ENCODE peak calls at places on chromosome X, in seven cellular contexts. Z is HCT116, C is coronary artery, K is mammary epithelial cell, B is fibroblast of the aortic adventitia, I is cardiac muscle cell, M is WERI-Rb-1. A is an unnamed sample.

GRCh38 chrX:48726596-48726995 is 30.1 kb downstream of the SUV39H1 start:
- DNase-seq in Z (no peak), C (no peak), K (no peak), B (no peak), I (no peak), M (no peak), A (no peak)

GRCh38 chrX:121642415-121642814 is 595.0 kb downstream of the GLUD2 start:
- DNase-seq in Z (no peak), C (no peak), K (peak; percentile 44), B (peak; percentile 72), I (no peak), M (no peak), A (no peak)

GRCh38 chrX:104833401-104833800 is 267.4 kb downstream of the IL1RAPL2 start:
- DNase-seq in Z (no peak), C (no peak), K (no peak), B (peak; percentile 4), I (no peak), M (no peak), A (no peak)

GRCh38 chrX:23634181-23634580 is 33.1 kb upstream of the PRDX4 start:
- DNase-seq in Z (no peak), C (no peak), K (peak; percentile 5), B (peak; percentile 17), I (no peak), M (no peak), A (no peak)

GRCh38 chrX:41010188-41010846 is 74.9 kb upstream of the USP9X start:
- DNase-seq in Z (no peak), C (peak; percentile 85), K (peak; percentile 75), B (peak; percentile 95), I (peak; percentile 56), M (no peak), A (peak; percentile 29)

GRCh38 chrX:26851981-26852380 is 611.2 kb downstream of the PPP4R3C start:
- DNase-seq in Z (peak; percentile 23), C (no peak), K (peak; percentile 10), B (peak; percentile 21), I (peak; percentile 40), M (peak; percentile 19), A (no peak)

GRCh38 chrX:8801041-8801599 is at the start of gene FAM9A:
- DNase-seq in Z (no peak), C (no peak), K (no peak), B (no peak), I (no peak), M (no peak), A (no peak)

GRCh38 chrX:130118396-130118795 is 8.1 kb upstream of the ELF4 start:
- DNase-seq in Z (no peak), C (no peak), K (peak; percentile 60), B (peak; percentile 88), I (no peak), M (no peak), A (no peak)

GRCh38 chrX:16702700-16703599 is 9.5 kb downstream of the CTPS2 start:
- DNase-seq in Z (no peak), C (no peak), K (no peak), B (no peak), I (no peak), M (no peak), A (no peak)

GRCh38 chrX:96770315-96770714 is 85.7 kb downstream of the DIAPH2 start:
- DNase-seq in Z (no peak), C (no peak), K (no peak), B (peak; percentile 50), I (peak; percentile 24), M (no peak), A (no peak)

GRCh38 chrX:6558979-6559378 is 24.1 kb upstream of the VCX3A start:
- DNase-seq in Z (no peak), C (no peak), K (no peak), B (no peak), I (no peak), M (no peak), A (no peak)

GRCh38 chrX:136907626-136908025 is 27.1 kb upstream of the RBMX start:
- DNase-seq in Z (no peak), C (no peak), K (no peak), B (no peak), I (no peak), M (no peak), A (peak; percentile 6)

GRCh38 chrX:9573282-9574106 is 108.6 kb downstream of the TBL1X start:
- DNase-seq in Z (no peak), C (no peak), K (no peak), B (no peak), I (no peak), M (no peak), A (no peak)

GRCh38 chrX:22159071-22159470 is 113.6 kb upstream of the CBLL2 start:
- DNase-seq in Z (no peak), C (no peak), K (peak; percentile 31), B (peak; percentile 60), I (no peak), M (no peak), A (no peak)

GRCh38 chrX:26590849-26591248 is 374.9 kb downstream of the MAGEB5 start:
- DNase-seq in Z (no peak), C (no peak), K (no peak), B (no peak), I (no peak), M (no peak), A (no peak)

GRCh38 chrX:136781180-136781797 is 557 bp upstream of the ARHGEF6 start:
- DNase-seq in Z (no peak), C (no peak), K (no peak), B (peak; percentile 6), I (no peak), M (no peak), A (no peak)

GRCh38 chrX:40471965-40472648 is 108.7 kb upstream of the ATP6AP2 start:
- DNase-seq in Z (no peak), C (no peak), K (peak; percentile 57), B (peak; percentile 60), I (peak; percentile 59), M (peak; percentile 71), A (peak; percentile 21)

GRCh38 chrX:143476751-143477150 is 40.5 kb downstream of the SPANXN3 start:
- DNase-seq in Z (no peak), C (no peak), K (no peak), B (no peak), I (no peak), M (no peak), A (no peak)

GRCh38 chrX:15215366-15215765 is 54.5 kb downstream of the ASB9 start:
- DNase-seq in Z (no peak), C (no peak), K (no peak), B (no peak), I (no peak), M (no peak), A (no peak)

GRCh38 chrX:31293409-31293808 is 221.6 kb upstream of the FTHL17 start:
- DNase-seq in Z (no peak), C (no peak), K (no peak), B (no peak), I (no peak), M (no peak), A (no peak)

DNA sequence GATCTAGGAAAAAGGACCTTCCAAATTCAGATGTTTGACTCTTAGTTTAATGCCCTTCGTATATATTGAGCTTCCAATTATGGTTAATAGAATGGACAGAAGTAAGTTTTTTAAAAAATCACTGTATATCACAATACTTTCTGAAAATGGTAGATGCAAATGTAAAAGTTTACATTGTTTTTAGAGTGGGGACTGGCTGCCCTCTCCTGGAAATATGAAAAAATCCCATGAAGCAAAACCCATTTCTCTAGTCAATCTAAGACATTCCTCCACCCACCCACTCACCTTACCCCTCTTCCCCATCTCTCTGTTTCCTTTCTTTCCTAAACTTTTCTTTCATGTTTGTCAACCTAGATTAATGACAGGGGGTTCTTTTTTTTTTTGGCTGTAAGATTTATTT is 134.5 kb downstream of the ARHGAP6 start:
- DNase-seq in Z (no peak), C (no peak), K (no peak), B (peak; percentile 47), I (no peak), M (no peak), A (no peak)
- TF ChIP-seq CTCF in Z (no peak), C (no peak), K (peak; percentile 36), B (peak; percentile 44), I (peak; percentile 35), M (peak; percentile 2), A (no peak)

DNA sequence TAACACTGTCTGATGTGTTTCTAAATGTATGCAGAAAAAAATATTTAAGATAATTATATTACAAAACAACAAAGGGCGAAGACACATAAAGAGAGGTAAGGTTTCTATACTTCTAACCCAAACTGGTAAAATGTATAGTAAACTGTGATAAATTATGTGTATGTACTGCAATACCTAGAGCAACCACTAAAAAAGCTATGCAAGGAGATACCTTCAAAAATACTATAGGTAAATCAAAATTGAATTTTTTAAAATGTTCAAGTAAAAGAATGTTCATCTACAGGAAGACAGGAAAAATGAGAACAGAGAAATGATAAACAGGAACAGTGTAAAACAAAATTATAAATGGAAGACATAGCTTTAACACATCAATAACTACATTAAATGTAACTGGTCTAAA is 27.3 kb upstream of the RAI2 start:
- DNase-seq in Z (no peak), C (no peak), K (no peak), B (no peak), I (no peak), M (no peak), A (no peak)
- TF ChIP-seq CTCF in Z (no peak), C (no peak), K (peak; percentile 12), B (peak; percentile 21), I (no peak), M (no peak), A (no peak)

GRCh38 chrX:13690836-13691235 is 1.9 kb downstream of the RAB9A start:
- DNase-seq in Z (no peak), C (no peak), K (peak; percentile 31), B (no peak), I (no peak), M (no peak), A (no peak)
- TF ChIP-seq CTCF in Z (peak; percentile 10), C (no peak), K (peak; percentile 36), B (peak; percentile 26), I (no peak), M (no peak), A (no peak)

GRCh38 chrX:35890699-35891098 is 28.8 kb upstream of the CFAP47 start:
- DNase-seq in Z (no peak), C (no peak), K (peak; percentile 35), B (no peak), I (peak; percentile 80), M (peak; percentile 59), A (peak; percentile 24)
- TF ChIP-seq CTCF in Z (no peak), C (no peak), K (peak; percentile 72), B (no peak), I (peak; percentile 34), M (peak; percentile 67), A (peak; percentile 51)

GRCh38 chrX:19627081-19627480 is 111.8 kb upstream of the MAP3K15 start:
- DNase-seq in Z (no peak), C (no peak), K (no peak), B (peak; percentile 18), I (no peak), M (no peak), A (no peak)
- TF ChIP-seq CTCF in Z (no peak), C (no peak), K (no peak), B (no peak), I (no peak), M (no peak), A (no peak)

GRCh38 chrX:153482376-153483015 is 12.1 kb upstream of the HAUS7 start:
- DNase-seq in Z (no peak), C (no peak), K (no peak), B (no peak), I (no peak), M (no peak), A (no peak)
- TF ChIP-seq CTCF in Z (no peak), C (no peak), K (no peak), B (no peak), I (no peak), M (no peak), A (no peak)